ENCODE peak calls at places on chromosome 21, in four cellular contexts. Y is Panc1, F is astrocyte of the cerebellum, S is epithelial cell of esophagus. X is an unnamed sample.

GRCh38 chr21:30714946-30715345 is 3.6 kb downstream of the KRTAP21-3 start:
- DNase-seq in Y (no peak), F (no peak), S (peak), X (no peak)

GRCh38 chr21:9737871-9738520 is 783.4 kb upstream of the TPTE start:
- DNase-seq in Y (no peak), F (no peak), S (no peak), X (no peak)

GRCh38 chr21:42862774-42863503 is 16.4 kb downstream of the WDR4 start:
- DNase-seq in Y (no peak), F (no peak), S (peak), X (no peak)

GRCh38 chr21:46454634-46455390 is 3.9 kb upstream of the DIP2A start:
- DNase-seq in Y (no peak), F (no peak), S (no peak), X (no peak)

GRCh38 chr21:41217656-41218380 is 49.9 kb downstream of the BACE2 start:
- DNase-seq in Y (no peak), F (no peak), S (no peak), X (peak)

GRCh38 chr21:25647632-25648031 is 8.6 kb downstream of the JAM2 start:
- DNase-seq in Y (no peak), F (no peak), S (no peak), X (no peak)

GRCh38 chr21:40678681-40679284 is 168.2 kb downstream of the DSCAM start:
- DNase-seq in Y (no peak), F (no peak), S (peak), X (no peak)

GRCh38 chr21:27362249-27362648 is 395.4 kb upstream of the ADAMTS5 start:
- DNase-seq in Y (no peak), F (no peak), S (peak), X (no peak)

GRCh38 chr21:27569831-27570230 is 602.9 kb upstream of the ADAMTS5 start:
- DNase-seq in Y (no peak), F (no peak), S (peak), X (no peak)

GRCh38 chr21:32367158-32367557 is 25.7 kb downstream of the URB1 start:
- DNase-seq in Y (no peak), F (no peak), S (no peak), X (no peak)

GRCh38 chr21:46096997-46097825 is 701 bp upstream of the COL6A2 start:
- DNase-seq in Y (no peak), F (no peak), S (no peak), X (no peak)

GRCh38 chr21:27693376-27693775 is 726.5 kb upstream of the ADAMTS5 start:
- DNase-seq in Y (no peak), F (no peak), S (peak), X (no peak)

GRCh38 chr21:35329940-35330670 is 281.0 kb upstream of the RUNX1 start:
- DNase-seq in Y (no peak), F (peak), S (no peak), X (no peak)

GRCh38 chr21:35316933-35317332 is 267.8 kb upstream of the RUNX1 start:
- DNase-seq in Y (no peak), F (no peak), S (no peak), X (no peak)

GRCh38 chr21:44932366-44933181 is 7.3 kb upstream of the SLX9 start:
- DNase-seq in Y (no peak), F (no peak), S (peak), X (no peak)
- H3K4me3 ChIP-seq in Y (peak), F (peak), S (peak), X (peak)

GRCh38 chr21:33948096-33948950 is 32.7 kb upstream of the ATP5PO start:
- DNase-seq in Y (no peak), F (no peak), S (peak), X (no peak)

GRCh38 chr21:33951276-33952178 is 35.9 kb upstream of the ATP5PO start:
- DNase-seq in Y (no peak), F (no peak), S (no peak), X (no peak)

GRCh38 chr21:33950425-33951079 is 34.9 kb upstream of the ATP5PO start:
- DNase-seq in Y (no peak), F (no peak), S (no peak), X (no peak)

GRCh38 chr21:33948951-33949444 is 33.4 kb upstream of the ATP5PO start:
- DNase-seq in Y (no peak), F (no peak), S (no peak), X (no peak)

DNA sequence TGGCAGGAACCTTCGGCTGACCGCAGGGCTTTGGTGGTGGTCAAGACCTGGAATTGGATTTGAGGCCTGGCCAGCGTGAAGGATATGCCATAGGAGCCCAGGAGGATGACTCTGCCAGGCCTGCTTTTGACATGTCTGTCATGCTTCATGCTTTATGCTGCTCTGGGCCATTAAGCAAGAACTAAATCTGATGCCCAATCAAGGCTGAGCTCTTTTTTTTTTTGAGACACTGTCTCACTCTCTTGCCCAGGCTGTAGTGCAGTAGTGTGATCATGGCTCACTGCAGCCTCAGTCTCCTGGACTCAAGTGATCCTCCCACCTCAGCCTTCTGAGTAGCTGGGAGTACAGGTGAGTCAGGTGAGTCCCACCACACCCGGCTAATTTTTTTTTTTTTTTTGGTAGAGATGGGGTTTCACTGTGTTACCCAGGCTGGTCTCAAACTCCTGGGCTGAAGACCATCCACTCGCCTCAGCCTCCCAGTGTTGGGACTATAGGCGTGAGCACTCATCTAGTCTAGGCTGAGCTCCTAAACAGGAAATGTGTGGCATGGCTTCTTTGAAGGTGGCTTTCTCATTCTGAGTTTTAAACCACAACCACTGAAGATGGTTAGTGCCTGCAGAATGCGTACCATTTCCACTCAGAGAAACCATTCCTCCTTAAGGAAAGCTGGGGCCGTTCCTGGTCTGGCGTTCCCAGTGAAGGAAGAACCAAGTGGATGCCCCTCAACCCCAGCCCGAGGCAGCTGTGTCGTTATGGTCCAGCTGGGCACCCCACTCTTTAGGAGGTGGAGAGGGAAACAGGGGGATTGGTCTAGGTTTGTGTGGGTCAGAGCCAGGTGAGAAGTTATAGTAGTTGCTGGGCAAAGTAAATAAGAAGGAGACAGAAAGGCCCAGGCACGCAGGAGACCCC is 34.2 kb upstream of the ATP5PO start:
- DNase-seq in Y (no peak), F (no peak), S (no peak), X (no peak)
- H3K4me3 ChIP-seq in Y (no peak), F (no peak), S (no peak), X (no peak)

DNA sequence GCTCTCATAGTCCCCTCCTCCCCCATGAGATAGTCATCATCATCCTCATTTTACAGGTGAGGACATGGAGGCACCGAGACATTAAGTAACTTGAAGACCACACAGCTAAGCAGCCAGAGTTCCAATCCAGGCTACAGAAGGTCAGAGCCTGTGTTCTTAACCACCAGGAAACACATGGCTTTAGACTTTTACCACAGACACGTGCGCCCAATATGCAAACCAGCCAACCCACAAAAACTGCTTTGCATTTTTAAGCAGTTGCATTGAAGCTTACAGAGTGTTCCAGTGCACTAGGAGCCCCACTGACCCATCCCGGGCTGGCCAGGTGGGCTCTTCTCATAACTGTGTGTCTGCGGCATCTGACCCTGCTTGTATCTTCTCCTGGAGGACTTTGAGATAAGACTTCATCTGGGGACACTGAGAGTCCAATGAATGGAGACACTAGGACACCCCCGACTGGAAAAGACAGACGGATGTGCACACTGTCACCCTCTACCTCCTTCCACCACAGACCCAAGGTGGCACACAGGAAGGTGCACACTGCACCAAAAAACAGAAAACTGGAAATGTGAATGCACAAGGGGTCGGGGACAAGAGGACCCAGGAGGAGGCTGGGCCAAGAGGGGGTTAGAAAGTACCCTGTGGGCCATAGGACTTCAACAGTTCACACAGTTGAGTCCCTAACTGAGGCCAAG is 56.4 kb downstream of the ETS2 start:
- DNase-seq in Y (no peak), F (peak), S (no peak), X (no peak)
- H3K4me3 ChIP-seq in Y (no peak), F (no peak), S (no peak), X (no peak)

DNA sequence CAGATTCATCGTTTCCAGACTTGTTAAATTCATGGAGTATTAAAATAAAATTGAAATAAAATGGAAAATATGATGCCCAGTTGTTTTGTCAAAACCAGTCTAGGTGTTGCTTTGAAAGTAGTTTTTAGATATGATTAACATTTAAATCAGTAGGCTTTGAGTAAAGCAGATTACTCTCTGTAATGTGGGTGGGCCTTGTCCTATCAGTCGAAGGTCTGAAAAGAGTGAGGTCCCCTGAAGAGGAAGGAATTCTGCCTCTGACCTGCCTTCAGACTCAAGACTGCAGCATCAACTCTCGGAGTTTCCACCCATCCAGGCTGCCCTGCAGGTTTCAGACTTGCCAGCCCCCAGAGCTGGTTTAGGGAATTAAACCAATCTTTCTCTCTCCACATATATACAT is 36.2 kb downstream of the C21orf91 start:
- DNase-seq in Y (no peak), F (no peak), S (no peak), X (no peak)
- H3K4me3 ChIP-seq in Y (no peak), F (no peak), S (no peak), X (no peak)